ENCODE peak calls at places on chromosomes 16 and 17, in seven cellular contexts. J, B, Y, M, D, G and I are unnamed samples.
A peak's percentile ranks its signal among the peaks of the same experiment; 100 is the strongest.

GRCh38 chr17:82691714-82692113 is 6.8 kb downstream of the RAB40B start:
- DNase-seq in J (no peak), B (no peak), Y (no peak), M (no peak), D (no peak), G (no peak), I (no peak)

GRCh38 chr17:40452074-40452787 is 9.0 kb downstream of the IGFBP4 start:
- DNase-seq in J (no peak), B (peak; percentile 93), Y (no peak), M (no peak), D (peak; percentile 90), G (no peak), I (no peak)

GRCh38 chr16:73006021-73006420 is 41.9 kb downstream of the ZFHX3 start:
- DNase-seq in J (no peak), B (no peak), Y (no peak), M (no peak), D (no peak), G (no peak), I (no peak)

GRCh38 chr16:1390239-1390638 is 24.3 kb downstream of the UNKL start:
- DNase-seq in J (no peak), B (no peak), Y (no peak), M (no peak), D (no peak), G (no peak), I (no peak)

GRCh38 chr16:89009343-89010209 is 32.6 kb upstream of the CBFA2T3 start:
- DNase-seq in J (peak; percentile 56), B (no peak), Y (peak; percentile 47), M (peak; percentile 65), D (peak; percentile 9), G (no peak), I (peak; percentile 67)

GRCh38 chr16:11174141-11174540 is 81.9 kb downstream of the SOCS1 start:
- DNase-seq in J (no peak), B (no peak), Y (no peak), M (no peak), D (no peak), G (no peak), I (no peak)

GRCh38 chr17:29720471-29720990 is 97.8 kb upstream of the CORO6 start:
- DNase-seq in J (no peak), B (no peak), Y (no peak), M (no peak), D (no peak), G (no peak), I (no peak)

GRCh38 chr17:59357219-59357699 is 25.8 kb downstream of the YPEL2 start:
- DNase-seq in J (no peak), B (no peak), Y (no peak), M (no peak), D (no peak), G (no peak), I (no peak)

DNA sequence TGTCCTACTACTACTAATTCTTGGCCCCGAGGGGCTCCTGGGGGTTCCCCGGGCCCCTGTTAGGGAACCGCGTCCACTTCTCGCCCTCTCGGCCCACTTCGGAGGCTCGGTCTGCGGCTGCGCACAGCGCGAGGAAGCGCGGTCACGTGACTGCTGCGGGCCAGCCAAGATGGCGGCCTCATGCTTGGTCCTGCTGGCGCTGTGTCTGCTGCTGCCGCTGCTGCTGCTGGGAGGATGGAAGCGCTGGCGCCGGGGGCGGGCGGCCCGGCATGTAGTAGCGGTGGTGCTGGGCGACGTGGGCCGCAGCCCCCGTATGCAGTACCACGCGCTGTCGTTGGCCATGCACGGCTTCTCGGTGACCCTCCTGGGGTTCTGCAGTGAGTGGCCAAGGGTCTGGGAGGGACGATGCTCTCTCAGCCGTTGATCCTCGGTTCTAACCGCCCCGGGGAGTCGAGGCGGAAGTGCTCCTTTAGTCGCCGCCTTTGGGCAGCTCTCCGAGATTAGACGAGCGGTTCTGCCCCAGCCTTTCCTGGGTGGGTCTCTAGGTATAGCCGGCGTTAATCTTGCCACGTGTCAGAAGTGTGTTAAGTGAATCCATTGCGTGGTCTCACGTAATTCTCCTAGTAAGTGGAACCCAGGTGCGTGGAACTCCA is at the start of gene ALG1:
- DNase-seq in J (peak; percentile 86), B (peak; percentile 82), Y (peak; percentile 91), M (peak; percentile 94), D (peak; percentile 87), G (peak; percentile 84), I (peak; percentile 78)
- H2BK120ac ChIP-seq in J (no peak within 1 kb of the TSS), B (peak within 1 kb of the TSS; percentile 44), Y (no peak within 1 kb of the TSS), M (peak within 1 kb of the TSS; percentile 61), D (no peak within 1 kb of the TSS), G (peak within 1 kb of the TSS; percentile 49), I (peak within 1 kb of the TSS; percentile 27)

DNA sequence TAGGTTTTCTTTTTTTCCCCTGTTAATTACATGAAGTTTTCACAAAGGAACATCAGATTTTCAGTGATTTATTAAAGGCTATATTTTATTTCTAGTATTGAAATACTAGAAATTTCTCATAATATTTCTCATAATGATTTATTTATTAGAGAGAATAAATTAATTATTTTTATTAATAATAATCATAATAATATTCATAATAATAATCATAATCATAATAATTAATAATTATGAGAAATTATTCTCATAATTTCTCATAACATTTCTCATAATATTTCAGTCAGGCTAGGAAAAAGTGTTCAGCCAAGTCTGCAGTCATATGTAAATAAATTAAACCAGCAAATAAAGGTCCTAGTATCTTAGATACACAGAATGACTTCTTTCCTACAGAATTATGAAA is 41.4 kb downstream of the CNTNAP4 start:
- DNase-seq in J (no peak), B (no peak), Y (no peak), M (no peak), D (no peak), G (no peak), I (no peak)
- H2BK120ac ChIP-seq in J (no peak overlapping the region), B (no peak overlapping the region), Y (no peak overlapping the region), M (no peak overlapping the region), D (no peak overlapping the region), G (no peak overlapping the region), I (no peak overlapping the region)

DNA sequence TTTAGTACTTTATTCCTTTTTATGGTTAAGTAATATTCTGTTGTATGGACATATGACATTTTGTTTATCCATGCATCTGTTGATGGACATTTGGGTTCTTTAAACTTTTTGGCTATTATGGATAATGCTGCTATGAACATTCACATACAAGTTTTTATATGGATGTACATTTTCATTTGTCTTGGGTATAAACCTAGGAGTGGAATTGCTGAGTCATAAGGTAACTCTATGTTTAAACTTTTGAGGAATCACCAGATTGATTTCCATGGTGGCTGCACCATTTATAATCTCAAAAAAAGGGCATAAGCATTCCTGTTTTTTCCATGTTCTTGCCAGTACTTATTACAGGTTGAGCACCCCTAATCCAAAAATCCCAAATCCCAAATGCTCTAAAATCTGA is 90.3 kb upstream of the CRHR1 start:
- DNase-seq in J (no peak), B (no peak), Y (no peak), M (no peak), D (no peak), G (no peak), I (no peak)
- H2BK120ac ChIP-seq in J (no peak overlapping the region), B (no peak overlapping the region), Y (no peak overlapping the region), M (no peak overlapping the region), D (no peak overlapping the region), G (no peak overlapping the region), I (no peak overlapping the region)

GRCh38 chr16:53988136-53988535 is 284.2 kb downstream of the FTO start:
- DNase-seq in J (no peak), B (no peak), Y (no peak), M (no peak), D (no peak), G (no peak), I (no peak)
- H2BK120ac ChIP-seq in J (no peak overlapping the region), B (no peak overlapping the region), Y (no peak overlapping the region), M (no peak overlapping the region), D (no peak overlapping the region), G (no peak overlapping the region), I (no peak overlapping the region)

DNA sequence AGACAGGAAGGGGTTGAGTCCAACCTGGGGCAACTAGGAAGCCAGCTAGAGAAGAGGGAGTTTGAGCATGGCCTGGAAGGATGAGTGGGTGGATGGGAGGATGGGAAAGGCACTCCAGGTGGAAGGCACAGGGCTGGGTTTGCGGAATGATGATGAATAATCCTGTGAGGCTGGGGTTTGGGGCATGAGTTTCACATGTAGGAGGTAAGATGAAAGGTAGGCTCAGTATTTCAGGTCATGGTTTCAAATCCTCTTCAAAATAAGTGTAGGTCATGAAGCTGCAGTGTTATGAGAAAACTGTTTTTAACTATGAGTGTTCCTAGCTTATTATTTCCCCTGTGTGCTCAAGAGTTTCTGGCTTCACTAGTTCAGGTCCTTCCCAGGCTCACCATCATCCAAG is 130.3 kb downstream of the SKAP1 start:
- DNase-seq in J (no peak), B (no peak), Y (no peak), M (no peak), D (no peak), G (no peak), I (no peak)
- H2BK120ac ChIP-seq in J (no peak overlapping the region), B (no peak overlapping the region), Y (no peak overlapping the region), M (no peak overlapping the region), D (no peak overlapping the region), G (no peak overlapping the region), I (no peak overlapping the region)

DNA sequence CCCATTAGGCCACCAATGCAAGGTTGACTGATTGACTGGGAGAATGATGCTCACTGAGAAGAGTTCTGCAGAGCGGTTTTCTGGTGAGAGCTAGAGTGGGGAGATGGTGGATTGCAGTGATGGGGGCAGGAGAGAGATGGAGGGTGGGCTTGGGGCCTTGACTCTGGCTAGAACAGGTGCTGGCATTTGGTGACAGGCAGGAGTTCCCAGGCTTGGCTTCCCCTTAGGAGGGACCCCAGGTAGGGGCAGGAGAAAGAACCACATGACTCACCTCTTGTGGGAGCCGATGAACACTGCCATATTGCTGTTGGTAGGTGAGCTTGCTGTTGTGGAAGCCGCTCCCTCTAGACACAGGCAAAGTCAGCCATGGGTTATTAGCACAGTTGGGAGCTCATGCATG is 8.0 kb downstream of the CD300LB start:
- DNase-seq in J (peak; percentile 19), B (no peak), Y (no peak), M (no peak), D (no peak), G (no peak), I (no peak)
- H2BK120ac ChIP-seq in J (no peak overlapping the region), B (no peak overlapping the region), Y (no peak overlapping the region), M (no peak overlapping the region), D (no peak overlapping the region), G (no peak overlapping the region), I (no peak overlapping the region)

DNA sequence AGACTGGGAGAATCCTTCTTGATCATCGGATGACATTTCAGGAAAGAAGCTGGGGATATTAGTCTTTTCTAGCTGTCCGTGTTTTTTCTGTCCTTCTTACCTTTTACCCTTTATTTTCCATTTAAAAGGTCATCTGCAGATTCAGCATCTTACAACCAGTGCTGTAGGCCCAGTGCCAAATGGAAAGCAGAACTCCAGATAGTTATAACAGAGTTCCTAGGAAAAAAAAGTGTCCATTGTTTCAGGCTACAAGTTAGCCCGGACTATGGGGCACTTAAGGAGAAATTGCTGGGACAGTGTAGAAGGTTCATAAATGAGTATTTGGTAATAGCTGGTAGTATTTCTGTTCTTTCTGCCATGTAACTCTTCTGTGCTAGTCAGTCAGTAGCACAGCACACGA is 28.4 kb downstream of the LDHD start:
- DNase-seq in J (no peak), B (no peak), Y (no peak), M (no peak), D (no peak), G (no peak), I (no peak)
- H2BK120ac ChIP-seq in J (no peak overlapping the region), B (peak overlapping the region; percentile 10), Y (no peak overlapping the region), M (no peak overlapping the region), D (no peak overlapping the region), G (no peak overlapping the region), I (no peak overlapping the region)